ENCODE peak calls at places on chromosomes 11 and 22, in ten cellular contexts. M is CD4-positive, alpha-beta memory T cell; P is spleen; T is neuronal stem cell; S is neural progenitor cell; O is lung; J is GM23248; G is A549; Q is heart right ventricle; L is cardiac muscle cell. D is an unnamed sample. For H3K9me3 and H3K4me1, the result is how much of the 10 kb centered on the place peaks cover.

GRCh38 chr11:27184458-27185312 is 144.1 kb downstream of the BBOX1 start:
- DNase-seq in O (no peak), Q (no peak), M (no peak), G (no peak), L (peak), P (no peak), T (no peak), J (peak), S (no peak), D (no peak)

GRCh38 chr11:96122601-96123044 is 198.7 kb upstream of the MTMR2 start:
- DNase-seq in O (no peak), T (no peak), S (no peak), Q (no peak), G (no peak), L (no peak), M (no peak), J (peak), P (no peak), D (no peak)

GRCh38 chr22:40323681-40324083 is 22.6 kb upstream of the ADSL start:
- DNase-seq in L (no peak), J (peak), S (no peak), G (no peak), O (no peak), T (no peak), M (peak), P (no peak), Q (no peak), D (no peak)

GRCh38 chr22:17773606-17774205 is 563 bp downstream of the BID start:
- DNase-seq in P (peak), S (peak), O (no peak), Q (peak), J (peak), T (peak), G (peak), L (peak), M (peak), D (peak)

GRCh38 chr11:110613526-110613925 is 98.7 kb downstream of the ARHGAP20 start:
- DNase-seq in T (no peak), Q (no peak), P (no peak), G (no peak), J (peak), L (no peak), O (no peak), M (no peak), S (no peak), D (no peak)

GRCh38 chr11:44290206-44290605 is 19.7 kb downstream of the ALX4 start:
- DNase-seq in Q (no peak), G (no peak), L (peak), M (no peak), O (no peak), J (peak), P (no peak), T (no peak), S (no peak), D (no peak)

GRCh38 chr11:121613724-121614123 is 161.0 kb upstream of the SORL1-AS1 start:
- DNase-seq in Q (no peak), G (no peak), S (no peak), P (no peak), L (peak), O (no peak), T (no peak), M (no peak), J (no peak), D (no peak)

GRCh38 chr11:71086687-71087258 is 165.6 kb downstream of the SHANK2 start:
- DNase-seq in S (peak), J (peak), T (peak), M (no peak), P (no peak), Q (no peak), L (peak), O (no peak), G (peak), D (no peak)

GRCh38 chr22:47157093-47157420 is 394.6 kb downstream of the TBC1D22A start:
- DNase-seq in S (no peak), P (no peak), M (no peak), G (no peak), O (no peak), L (no peak), J (no peak), T (no peak), Q (peak), D (no peak)

GRCh38 chr22:49569286-49570031 is 258.2 kb downstream of the BRD1 start:
- DNase-seq in P (peak), S (no peak), O (no peak), G (no peak), Q (no peak), M (no peak), T (no peak), L (no peak), J (no peak), D (no peak)

GRCh38 chr22:43622886-43623285 is 189.2 kb downstream of the EFCAB6 start:
- DNase-seq in G (no peak), T (no peak), O (no peak), L (no peak), P (no peak), S (no peak), J (peak), Q (no peak), M (no peak), D (no peak)

GRCh38 chr11:67120456-67120855 is 1.4 kb downstream of the KDM2A start:
- DNase-seq in M (no peak), P (peak), T (no peak), Q (no peak), S (no peak), L (no peak), O (no peak), J (peak), G (no peak), D (no peak)

GRCh38 chr11:32391965-32392553 is 43.3 kb downstream of the WT1 start:
- DNase-seq in S (no peak), M (no peak), Q (no peak), P (no peak), J (peak), T (no peak), O (no peak), G (no peak), L (peak), D (no peak)

GRCh38 chr11:8812438-8812837 is 98.6 kb upstream of the AKIP1 start:
- DNase-seq in M (no peak), O (peak), J (peak), L (peak), P (no peak), Q (no peak), S (no peak), G (no peak), T (no peak), D (no peak)

GRCh38 chr11:7936615-7937014 is 4.9 kb downstream of the OR10A3 start:
- DNase-seq in M (no peak), T (no peak), P (no peak), Q (no peak), J (no peak), O (no peak), G (no peak), S (no peak), L (no peak), D (no peak)

GRCh38 chr11:133951484-133952198 is 5.1 kb downstream of the IGSF9B start:
- DNase-seq in T (no peak), G (no peak), M (no peak), Q (no peak), J (peak), O (no peak), P (no peak), S (peak), L (peak), D (no peak)

GRCh38 chr11:36311926-36312592 is 16.0 kb downstream of the PRR5L start:
- DNase-seq in M (no peak), T (no peak), J (peak), Q (no peak), P (no peak), O (no peak), S (no peak), G (no peak), L (no peak), D (no peak)

DNA sequence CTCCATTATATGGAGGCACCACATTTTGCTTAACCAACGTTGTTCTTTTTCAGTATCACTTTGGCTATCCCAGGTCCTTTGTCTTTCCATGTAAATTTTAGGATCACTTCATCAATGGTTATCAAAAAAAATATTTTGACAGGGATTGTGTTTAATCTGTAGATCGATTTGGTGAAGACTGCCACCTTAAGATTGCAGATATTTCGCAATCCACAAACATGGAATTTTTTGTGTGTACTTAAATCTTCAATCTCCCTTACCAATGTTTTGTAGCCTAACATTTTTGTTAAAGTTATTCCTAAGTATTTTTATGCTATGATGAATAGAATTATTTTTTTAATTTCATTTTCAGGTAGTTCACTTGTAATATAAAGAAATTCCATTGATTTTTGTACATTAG is 18.6 kb downstream of the PLAAT5 start:
- DNase-seq in Q (no peak), L (no peak), M (no peak), O (no peak), S (no peak), G (no peak), P (no peak), T (no peak), J (no peak), D (no peak)
- H3K9me3 ChIP-seq in Q (under half), L (under half), M (under half), O (under half), S (under half), G (under half), P (under half), T (under half), J (under half), D (under half)

DNA sequence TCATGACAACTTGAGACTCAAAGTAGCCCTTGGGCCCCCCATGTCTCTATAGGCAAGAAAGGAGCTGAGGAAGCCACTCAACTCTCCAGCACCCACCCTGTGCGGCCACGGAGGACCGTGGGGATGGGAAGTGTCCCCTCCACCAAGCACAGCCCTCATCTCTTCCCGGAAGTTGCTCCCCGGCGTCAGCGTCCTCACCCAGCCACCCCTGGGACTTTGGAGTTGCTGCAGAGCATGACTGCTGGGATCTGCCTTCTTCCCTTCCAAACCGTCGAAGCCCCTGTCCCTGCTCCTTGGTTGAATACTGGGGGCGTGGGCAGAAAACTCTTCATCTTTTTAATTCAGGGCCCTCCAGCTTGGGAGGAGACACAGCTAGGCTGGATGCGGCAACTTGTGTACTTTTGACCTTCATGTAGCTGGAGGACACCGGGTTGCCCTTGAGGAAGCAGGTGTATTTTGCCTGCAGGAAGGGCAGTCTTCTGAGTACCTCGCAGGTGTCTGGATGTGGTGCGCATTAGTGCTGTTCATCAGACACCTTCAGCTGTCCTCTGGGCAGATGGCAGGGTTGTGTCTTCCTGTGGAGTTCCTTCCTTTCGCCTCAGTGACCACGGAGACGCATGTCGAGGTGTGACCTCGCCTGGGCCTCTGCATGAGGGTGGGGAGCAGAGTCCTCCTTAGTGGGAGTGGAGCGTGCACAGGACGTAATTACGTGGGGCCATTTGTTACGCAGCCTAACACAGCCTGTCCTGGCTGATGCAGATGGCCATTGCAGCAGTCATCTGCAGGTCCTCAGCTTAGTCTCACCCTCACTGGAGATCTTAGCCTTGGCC is 12.2 kb upstream of the IFITM3 start:
- DNase-seq in P (no peak), L (no peak), S (no peak), Q (no peak), T (no peak), G (no peak), J (no peak), M (no peak), O (no peak), D (no peak)
- H3K27ac ChIP-seq in P (no peak), L (no peak), S (no peak), Q (no peak), T (peak), G (no peak), J (no peak), M (no peak), O (no peak), D (no peak)

DNA sequence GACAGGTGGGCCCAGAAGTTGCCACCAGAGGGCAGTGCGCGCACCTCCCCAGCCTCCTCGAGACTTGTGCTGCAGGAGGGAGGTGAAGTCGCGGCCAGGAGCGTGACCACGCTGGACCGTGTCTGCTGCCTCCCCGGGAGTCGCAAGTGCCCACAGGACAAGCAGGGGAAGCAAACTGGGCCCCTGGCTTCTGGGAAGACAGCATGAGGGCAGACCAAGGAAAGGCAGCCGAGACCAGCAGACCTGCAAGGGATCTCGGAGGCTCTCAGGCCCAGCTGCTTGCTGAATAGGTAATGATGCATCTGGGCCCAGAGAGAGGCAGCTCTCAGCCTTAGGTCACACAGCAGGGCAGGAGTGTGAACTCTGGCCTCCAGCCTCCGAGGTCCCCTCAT is 17.0 kb upstream of the IL2RB start:
- DNase-seq in S (peak), P (peak), M (peak), T (peak), G (peak), J (peak), Q (peak), L (peak), O (peak), D (peak)
- H3K4me1 ChIP-seq in S (under half), P (half or more), M (half or more), T (under half), G (under half), J (under half), Q (under half), L (under half), O (under half), D (under half)

GRCh38 chr11:117425679-117426296 is 98.1 kb downstream of the CEP164 start:
- DNase-seq in J (no peak), Q (no peak), S (no peak), M (no peak), L (no peak), P (peak), T (no peak), G (no peak), O (no peak), D (no peak)
- H3K9me3 ChIP-seq in J (under half), Q (under half), S (under half), M (under half), L (under half), P (under half), T (under half), G (under half), O (under half), D (under half)

DNA sequence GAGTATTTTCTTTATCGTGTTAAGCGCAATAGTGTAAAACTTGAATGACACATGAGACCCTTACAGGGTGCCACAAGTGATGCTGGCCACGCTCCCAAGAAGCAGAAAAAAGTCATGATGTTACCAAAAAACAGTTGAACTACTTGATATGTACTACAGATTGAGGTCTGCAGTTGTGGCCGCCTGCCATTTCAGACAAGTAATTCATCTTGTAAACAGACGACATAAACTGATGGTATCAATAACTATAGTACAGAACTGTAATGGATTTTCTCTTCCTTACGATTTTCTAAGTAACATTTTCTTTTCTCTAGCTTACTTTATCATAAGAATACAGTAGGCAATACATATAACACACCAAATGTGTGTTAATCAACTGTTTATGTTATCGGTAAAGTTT is 5.5 kb downstream of the CD59 start:
- DNase-seq in M (no peak), G (no peak), T (no peak), P (no peak), O (no peak), L (no peak), Q (no peak), J (no peak), S (no peak), D (no peak)
- H3K27ac ChIP-seq in M (no peak), G (no peak), T (no peak), P (no peak), O (no peak), L (no peak), Q (no peak), J (peak), S (no peak), D (no peak)

DNA sequence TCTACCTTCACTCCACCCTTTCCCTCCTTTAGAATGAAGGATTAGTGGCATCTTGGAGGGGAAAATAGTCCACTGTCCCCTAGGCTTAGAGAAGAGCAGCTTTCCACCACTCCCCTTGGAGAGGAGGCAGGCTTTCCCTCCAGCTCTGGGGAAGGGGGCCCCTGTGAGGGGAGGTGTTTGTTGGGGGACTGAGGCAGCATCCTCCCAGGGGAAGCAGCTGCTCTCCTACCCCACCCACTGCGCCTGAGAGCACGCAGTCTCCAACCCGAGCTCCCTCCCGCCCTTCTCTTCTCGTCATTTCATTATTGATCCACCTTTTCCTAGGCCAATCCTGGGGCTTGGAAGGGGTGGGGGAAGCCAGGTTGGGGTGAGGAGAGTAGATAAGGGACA is 1.4 kb downstream of the KMT2A start:
- DNase-seq in M (peak), G (no peak), P (peak), Q (peak), T (peak), O (peak), J (peak), S (peak), L (no peak), D (peak)
- H3K4me1 ChIP-seq in M (under half), G (under half), P (half or more), Q (under half), T (under half), O (under half), J (under half), S (under half), L (under half), D (under half)

D was measured in effector memory CD4-positive, alpha-beta T cell.